ENCODE peak calls at places on chromosome 1, in nine cellular contexts. M, W, G, I, S, O, T, F and Z are unnamed samples.

GRCh38 chr1:76547916-76548315 is 319.4 kb upstream of the ST6GALNAC5 start:
- DNase-seq in M (no peak), W (no peak), G (no peak), I (no peak), S (no peak), O (no peak), T (no peak), F (no peak), Z (no peak)

GRCh38 chr1:27349784-27350672 is 8.2 kb downstream of the SYTL1 start:
- DNase-seq in M (peak; percentile 90), W (peak; percentile 69), G (peak; percentile 83), I (peak; percentile 71), S (peak; percentile 78), O (no peak), T (no peak), F (peak; percentile 58), Z (peak; percentile 83)

GRCh38 chr1:90155721-90156487 is 161.0 kb downstream of the ZNF326 start:
- DNase-seq in M (no peak), W (no peak), G (no peak), I (no peak), S (no peak), O (no peak), T (no peak), F (no peak), Z (no peak)

GRCh38 chr1:116256875-116257823 is 115.9 kb upstream of the ATP1A1 start:
- DNase-seq in M (no peak), W (no peak), G (no peak), I (no peak), S (no peak), O (no peak), T (no peak), F (no peak), Z (no peak)

GRCh38 chr1:115035652-115036051 is 6.0 kb downstream of the TSHB start:
- DNase-seq in M (no peak), W (no peak), G (no peak), I (no peak), S (no peak), O (no peak), T (no peak), F (no peak), Z (no peak)

GRCh38 chr1:203607169-203607873 is 19.3 kb upstream of the ATP2B4 start:
- DNase-seq in M (no peak), W (peak; percentile 41), G (peak; percentile 92), I (no peak), S (peak; percentile 95), O (no peak), T (no peak), F (peak; percentile 90), Z (no peak)

GRCh38 chr1:91864017-91864700 is 21.8 kb downstream of the TGFBR3 start:
- DNase-seq in M (no peak), W (no peak), G (peak; percentile 74), I (no peak), S (peak; percentile 52), O (no peak), T (no peak), F (no peak), Z (no peak)

GRCh38 chr1:41805771-41806471 is 112.8 kb downstream of the HIVEP3 start:
- DNase-seq in M (no peak), W (no peak), G (no peak), I (no peak), S (no peak), O (no peak), T (no peak), F (no peak), Z (no peak)

GRCh38 chr1:55374801-55375616 is 159.8 kb upstream of the USP24 start:
- DNase-seq in M (no peak), W (no peak), G (no peak), I (peak; percentile 75), S (no peak), O (peak; percentile 90), T (peak; percentile 53), F (no peak), Z (no peak)

GRCh38 chr1:243968413-243968812 is 82.7 kb upstream of the ZBTB18 start:
- DNase-seq in M (no peak), W (no peak), G (no peak), I (no peak), S (peak; percentile 62), O (no peak), T (no peak), F (no peak), Z (no peak)

GRCh38 chr1:208985231-208985630 is 598.3 kb upstream of the CAMK1G start:
- DNase-seq in M (no peak), W (no peak), G (peak; percentile 8), I (no peak), S (peak; percentile 20), O (no peak), T (no peak), F (no peak), Z (no peak)

GRCh38 chr1:203044546-203044975 is 18.3 kb downstream of the PPFIA4 start:
- DNase-seq in M (no peak), W (no peak), G (no peak), I (no peak), S (no peak), O (no peak), T (no peak), F (no peak), Z (no peak)

GRCh38 chr1:39683591-39684312 is 7.5 kb downstream of the HPCAL4 start:
- DNase-seq in M (no peak), W (no peak), G (peak; percentile 48), I (no peak), S (no peak), O (no peak), T (no peak), F (no peak), Z (no peak)

GRCh38 chr1:39680751-39681150 is 8.8 kb upstream of the NT5C1A start:
- DNase-seq in M (no peak), W (no peak), G (no peak), I (no peak), S (no peak), O (no peak), T (no peak), F (no peak), Z (no peak)

GRCh38 chr1:39681294-39681693 is 9.4 kb upstream of the NT5C1A start:
- DNase-seq in M (no peak), W (no peak), G (no peak), I (no peak), S (no peak), O (no peak), T (no peak), F (no peak), Z (no peak)

GRCh38 chr1:39679821-39680220 is 7.9 kb upstream of the NT5C1A start:
- DNase-seq in M (no peak), W (no peak), G (no peak), I (no peak), S (no peak), O (no peak), T (no peak), F (no peak), Z (no peak)

GRCh38 chr1:39681999-39682398 is 9.2 kb downstream of the HPCAL4 start:
- DNase-seq in M (no peak), W (no peak), G (no peak), I (no peak), S (no peak), O (no peak), T (no peak), F (no peak), Z (no peak)
- TF ChIP-seq CTCF in M (no peak), W (no peak), G (no peak), I (no peak), S (no peak), O (no peak), T (no peak), F (no peak), Z (no peak)

GRCh38 chr1:34787461-34788420 is 5.1 kb upstream of the GJA4 start:
- DNase-seq in M (no peak), W (no peak), G (peak; percentile 42), I (no peak), S (peak; percentile 19), O (peak; percentile 54), T (no peak), F (peak; percentile 39), Z (no peak)
- H3K4me1 ChIP-seq in M (peaks cover 7% of the 10 kb centered on the region), W (peaks cover 33% of the 10 kb centered on the region), G (no peaks in the 10 kb centered on the region), I (peaks cover 7% of the 10 kb centered on the region), S (peaks cover 2% of the 10 kb centered on the region), O (no peaks in the 10 kb centered on the region), T (no peaks in the 10 kb centered on the region), F (peaks cover 7% of the 10 kb centered on the region), Z (peaks cover 7% of the 10 kb centered on the region)

DNA sequence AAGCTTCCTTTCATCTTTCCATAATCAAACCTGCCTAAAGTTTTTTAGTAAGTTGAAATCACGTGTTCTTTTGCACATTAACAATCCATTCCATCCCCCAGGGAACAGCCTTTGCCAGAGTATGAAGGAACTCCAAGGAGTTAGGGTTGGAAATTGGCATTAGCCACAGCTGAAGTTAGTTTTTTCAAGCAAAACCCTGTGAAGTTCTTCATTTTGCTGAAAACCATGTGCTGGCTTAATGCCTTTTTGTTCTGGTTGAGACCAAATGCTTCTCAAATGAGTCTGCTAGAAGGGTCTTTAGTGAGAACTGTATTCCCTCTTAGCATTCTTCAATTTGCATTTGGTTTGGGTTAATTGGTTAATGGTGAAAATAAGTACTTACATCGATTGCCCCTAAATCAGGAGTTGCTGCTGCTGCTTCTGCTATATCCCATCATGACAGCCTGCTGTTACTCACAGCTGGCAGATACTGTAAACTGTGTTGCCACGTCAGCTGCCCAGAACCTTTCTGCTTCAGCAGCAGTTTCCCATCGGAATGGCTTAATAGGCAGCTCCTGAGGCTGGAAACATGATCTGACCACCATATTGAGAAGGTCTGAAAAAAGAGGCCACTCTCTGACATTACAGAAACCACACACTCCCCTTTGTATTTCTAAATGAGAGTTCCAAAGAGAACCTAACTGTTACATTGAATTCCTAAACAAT is 14.1 kb upstream of the SEC16B start:
- DNase-seq in M (no peak), W (no peak), G (peak; percentile 96), I (peak; percentile 68), S (peak; percentile 96), O (peak; percentile 81), T (peak; percentile 70), F (peak; percentile 58), Z (no peak)
- TF ChIP-seq CTCF in M (no peak), W (no peak), G (no peak), I (no peak), S (no peak), O (no peak), T (no peak), F (no peak), Z (no peak)

GRCh38 chr1:230208619-230209261 is 141.7 kb downstream of the GALNT2 start:
- DNase-seq in M (no peak), W (no peak), G (no peak), I (no peak), S (no peak), O (no peak), T (no peak), F (no peak), Z (no peak)

GRCh38 chr1:230211436-230212145 is 144.6 kb downstream of the GALNT2 start:
- DNase-seq in M (no peak), W (no peak), G (no peak), I (no peak), S (no peak), O (no peak), T (no peak), F (no peak), Z (no peak)

GRCh38 chr1:230212405-230212936 is 145.4 kb downstream of the GALNT2 start:
- DNase-seq in M (no peak), W (no peak), G (no peak), I (no peak), S (no peak), O (no peak), T (no peak), F (no peak), Z (no peak)

GRCh38 chr1:230210326-230210978 is 143.4 kb downstream of the GALNT2 start:
- DNase-seq in M (no peak), W (no peak), G (peak; percentile 40), I (no peak), S (peak; percentile 74), O (no peak), T (no peak), F (no peak), Z (no peak)

GRCh38 chr1:230210979-230211336 is 143.9 kb downstream of the GALNT2 start:
- DNase-seq in M (no peak), W (no peak), G (no peak), I (no peak), S (no peak), O (no peak), T (no peak), F (no peak), Z (no peak)
- H3K4me1 ChIP-seq in M (peaks cover 47% of the 10 kb centered on the region), W (peaks cover 87% of the 10 kb centered on the region), G (peaks cover 49% of the 10 kb centered on the region), I (peaks cover 84% of the 10 kb centered on the region), S (no peaks in the 10 kb centered on the region), O (peaks cover 10% of the 10 kb centered on the region), T (no peaks in the 10 kb centered on the region), F (peaks cover 39% of the 10 kb centered on the region), Z (peaks cover 65% of the 10 kb centered on the region)